ENCODE peak calls at places on chromosomes 1 and 21, in six cellular contexts. Q, R, V, F, A and K are unnamed samples.

GRCh38 chr1:236149003-236149595 is 6.8 kb downstream of the GPR137B start:
- DNase-seq in Q (no peak), R (no peak), V (no peak), F (no peak), A (no peak), K (no peak)

GRCh38 chr1:31786366-31787060 is 22.4 kb upstream of the ADGRB2 start:
- DNase-seq in Q (no peak), R (no peak), V (no peak), F (no peak), A (no peak), K (no peak)

GRCh38 chr1:173364827-173365226 is 112.3 kb upstream of the PRDX6 start:
- DNase-seq in Q (no peak), R (no peak), V (no peak), F (no peak), A (no peak), K (no peak)

GRCh38 chr1:172537366-172537765 is 4.4 kb downstream of the SUCO start:
- DNase-seq in Q (no peak), R (no peak), V (no peak), F (no peak), A (no peak), K (no peak)

GRCh38 chr1:223203011-223203410 is 60.0 kb upstream of the TLR5 start:
- DNase-seq in Q (no peak), R (no peak), V (no peak), F (no peak), A (no peak), K (no peak)

GRCh38 chr1:117110774-117111173 is 10.8 kb downstream of the TRIM45 start:
- DNase-seq in Q (no peak), R (no peak), V (no peak), F (no peak), A (no peak), K (no peak)

GRCh38 chr1:2248127-2248826 is 20.2 kb downstream of the SKI start:
- DNase-seq in Q (no peak), R (no peak), V (peak), F (no peak), A (peak), K (no peak)

GRCh38 chr1:119861547-119861946 is 34.8 kb downstream of the ADAM30 start:
- DNase-seq in Q (no peak), R (no peak), V (no peak), F (no peak), A (no peak), K (no peak)

GRCh38 chr1:183914283-183914682 is 109.4 kb downstream of the RGL1 start:
- DNase-seq in Q (no peak), R (no peak), V (no peak), F (no peak), A (no peak), K (no peak)

GRCh38 chr1:32992489-32993214 is 28.0 kb upstream of the RNF19B start:
- DNase-seq in Q (peak), R (peak), V (peak), F (peak), A (peak), K (peak)

GRCh38 chr1:52520149-52520548 is 32.7 kb downstream of the TUT4 start:
- DNase-seq in Q (no peak), R (no peak), V (no peak), F (no peak), A (no peak), K (no peak)

GRCh38 chr1:70227439-70227838 is 6.3 kb downstream of the SRSF11 start:
- DNase-seq in Q (no peak), R (no peak), V (no peak), F (no peak), A (no peak), K (no peak)

GRCh38 chr1:152035406-152036315 is 1.1 kb downstream of the S100A11 start:
- DNase-seq in Q (peak), R (no peak), V (no peak), F (no peak), A (no peak), K (no peak)

GRCh38 chr1:230084408-230085177 is 17.6 kb downstream of the GALNT2 start:
- DNase-seq in Q (no peak), R (no peak), V (peak), F (no peak), A (no peak), K (no peak)

GRCh38 chr1:171754381-171754705 is 12.5 kb upstream of the VAMP4 start:
- DNase-seq in Q (no peak), R (no peak), V (no peak), F (no peak), A (no peak), K (no peak)

GRCh38 chr1:25065246-25066238 is 135.5 kb upstream of the RUNX3 start:
- DNase-seq in Q (peak), R (no peak), V (no peak), F (no peak), A (no peak), K (no peak)

GRCh38 chr1:65395887-65396612 is 24.4 kb upstream of the LEPR start:
- DNase-seq in Q (no peak), R (no peak), V (no peak), F (no peak), A (no peak), K (no peak)

GRCh38 chr21:45404726-45405270 is at the start of gene COL18A1:
- DNase-seq in Q (peak), R (no peak), V (no peak), F (peak), A (peak), K (no peak)

GRCh38 chr1:81008298-81008697 is 792.4 kb upstream of the ADGRL2 start:
- DNase-seq in Q (no peak), R (no peak), V (no peak), F (no peak), A (no peak), K (no peak)

GRCh38 chr1:119784127-119784781 is 15.5 kb upstream of the HMGCS2 start:
- DNase-seq in Q (no peak), R (no peak), V (no peak), F (no peak), A (no peak), K (no peak)

GRCh38 chr1:100292711-100293110 is 26.7 kb downstream of the RTCA start:
- DNase-seq in Q (no peak), R (no peak), V (no peak), F (no peak), A (no peak), K (no peak)

GRCh38 chr1:216815239-216815955 is 92.2 kb upstream of the ESRRG start:
- DNase-seq in Q (no peak), R (no peak), V (no peak), F (no peak), A (no peak), K (no peak)

GRCh38 chr21:42227909-42228708 is 9.2 kb downstream of the ABCG1 start:
- DNase-seq in Q (peak), R (peak), V (peak), F (peak), A (no peak), K (peak)

GRCh38 chr1:207806531-207807394 is 54.9 kb downstream of the CD46 start:
- DNase-seq in Q (no peak), R (no peak), V (no peak), F (no peak), A (no peak), K (no peak)

GRCh38 chr1:14699596-14699995 is 101.1 kb downstream of the KAZN start:
- DNase-seq in Q (no peak), R (no peak), V (no peak), F (no peak), A (no peak), K (no peak)

GRCh38 chr1:218351617-218352438 is 6.7 kb downstream of the TGFB2 start:
- DNase-seq in Q (no peak), R (no peak), V (no peak), F (no peak), A (peak), K (no peak)

GRCh38 chr1:179831852-179832699 is 45.5 kb downstream of the TOR1AIP2 start:
- DNase-seq in Q (no peak), R (no peak), V (no peak), F (no peak), A (peak), K (no peak)

GRCh38 chr1:154911691-154912550 is 24.6 kb downstream of the PMVK start:
- DNase-seq in Q (no peak), R (no peak), V (no peak), F (no peak), A (no peak), K (no peak)

GRCh38 chr1:230140221-230141001 is 73.4 kb downstream of the GALNT2 start:
- DNase-seq in Q (no peak), R (no peak), V (no peak), F (no peak), A (no peak), K (no peak)

GRCh38 chr1:7549277-7549676 is 221.8 kb upstream of the VAMP3 start:
- DNase-seq in Q (no peak), R (peak), V (no peak), F (no peak), A (no peak), K (no peak)

GRCh38 chr1:229364216-229365065 is 21.6 kb upstream of the CCSAP start:
- DNase-seq in Q (no peak), R (no peak), V (no peak), F (no peak), A (no peak), K (no peak)

GRCh38 chr1:53180226-53180625 is 16.4 kb upstream of the CPT2 start:
- DNase-seq in Q (no peak), R (no peak), V (no peak), F (no peak), A (no peak), K (no peak)

GRCh38 chr21:17783816-17784598 is 35.1 kb downstream of the C21orf91 start:
- DNase-seq in Q (no peak), R (peak), V (no peak), F (no peak), A (no peak), K (no peak)

GRCh38 chr21:41923641-41924342 is 30.0 kb downstream of the C2CD2 start:
- DNase-seq in Q (no peak), R (no peak), V (no peak), F (no peak), A (no peak), K (no peak)

GRCh38 chr1:227886503-227886961 is 61.2 kb downstream of the WNT9A start:
- DNase-seq in Q (no peak), R (no peak), V (no peak), F (peak), A (peak), K (peak)

GRCh38 chr1:59128784-59129227 is 168.1 kb upstream of the FGGY start:
- DNase-seq in Q (no peak), R (no peak), V (no peak), F (no peak), A (no peak), K (no peak)

GRCh38 chr1:31712625-31713024 is 8.8 kb upstream of the COL16A1 start:
- DNase-seq in Q (no peak), R (no peak), V (no peak), F (no peak), A (no peak), K (no peak)

GRCh38 chr21:35256468-35256988 is 207.4 kb upstream of the RUNX1 start:
- DNase-seq in Q (no peak), R (no peak), V (peak), F (no peak), A (no peak), K (no peak)

GRCh38 chr1:3499611-3500010 is 45.1 kb downstream of the ARHGEF16 start:
- DNase-seq in Q (no peak), R (no peak), V (no peak), F (no peak), A (no peak), K (no peak)

GRCh38 chr1:34176830-34177613 is at the start of gene C1orf94:
- DNase-seq in Q (no peak), R (no peak), V (no peak), F (no peak), A (peak), K (no peak)

GRCh38 chr1:56580771-56581170 is 1.4 kb upstream of the PLPP3 start:
- DNase-seq in Q (no peak), R (no peak), V (no peak), F (no peak), A (no peak), K (no peak)

GRCh38 chr1:56577859-56578663 is 1.3 kb downstream of the PLPP3 start:
- DNase-seq in Q (no peak), R (no peak), V (peak), F (no peak), A (no peak), K (no peak)

GRCh38 chr1:56576880-56577858 is 2.2 kb downstream of the PLPP3 start:
- DNase-seq in Q (no peak), R (no peak), V (peak), F (no peak), A (no peak), K (no peak)

GRCh38 chr1:56578664-56578962 is 750 bp downstream of the PLPP3 start:
- DNase-seq in Q (no peak), R (no peak), V (no peak), F (peak), A (no peak), K (no peak)

DNA sequence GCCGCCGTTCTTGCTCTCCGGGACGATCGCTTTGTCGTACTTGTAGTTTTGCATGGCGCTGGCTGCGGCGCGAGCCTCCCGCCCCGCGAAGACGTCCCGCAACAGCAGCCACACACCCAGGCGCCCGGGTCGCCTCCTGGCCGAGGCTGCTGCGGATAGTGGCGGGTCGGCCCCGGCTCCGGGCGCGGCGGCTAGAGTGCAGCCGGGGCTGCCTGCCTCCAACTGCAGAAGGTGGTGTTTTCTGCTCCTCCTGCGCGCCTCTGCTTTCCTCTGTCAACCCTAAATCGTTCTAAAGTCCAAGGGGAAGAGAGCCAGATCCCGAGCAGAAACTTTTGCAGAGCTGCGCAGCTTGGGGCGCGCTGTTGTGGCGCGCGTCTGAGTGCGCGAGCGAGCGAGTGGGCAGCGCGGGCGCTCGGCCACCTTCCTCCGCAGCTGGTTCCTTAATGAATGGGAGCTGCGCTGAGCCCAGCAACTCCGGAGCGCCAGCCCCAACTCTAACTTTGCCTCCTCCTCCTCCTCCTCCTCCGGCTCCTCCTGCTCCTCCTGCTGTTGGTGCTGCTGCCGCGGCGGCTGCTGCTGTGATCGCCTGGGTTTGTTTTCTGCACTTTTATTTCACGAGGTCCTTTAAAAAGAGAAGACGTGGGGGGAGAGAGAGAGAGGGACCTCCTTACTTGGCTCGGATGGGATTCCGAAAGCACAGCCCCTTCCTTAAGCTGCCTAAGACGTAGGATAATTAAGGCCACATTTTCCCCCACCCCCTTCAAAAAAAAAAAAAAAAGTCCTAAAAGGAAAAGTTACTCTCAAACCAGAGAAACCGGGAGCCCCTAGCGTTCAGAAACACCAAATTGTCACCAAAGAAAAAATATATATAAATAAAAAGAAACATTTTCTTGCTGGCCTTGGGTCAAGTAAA is at the start of gene PLPP3:
- DNase-seq in Q (peak), R (no peak), V (peak), F (no peak), A (peak), K (peak)
- TF ChIP-seq POLR2A in Q (no peak), R (no peak), V (peak), F (no peak), A (peak), K (no peak)

GRCh38 chr1:165034136-165034535 is 322.4 kb downstream of the LMX1A start:
- DNase-seq in Q (no peak), R (no peak), V (no peak), F (no peak), A (no peak), K (no peak)

GRCh38 chr1:165040641-165041040 is 315.9 kb downstream of the LMX1A start:
- DNase-seq in Q (no peak), R (no peak), V (no peak), F (no peak), A (no peak), K (no peak)

GRCh38 chr1:165036403-165036802 is 320.1 kb downstream of the LMX1A start:
- DNase-seq in Q (no peak), R (no peak), V (no peak), F (no peak), A (no peak), K (no peak)

GRCh38 chr1:165039996-165040395 is 316.5 kb downstream of the LMX1A start:
- DNase-seq in Q (no peak), R (no peak), V (no peak), F (no peak), A (no peak), K (no peak)
- TF ChIP-seq TAF1 in Q (no peak), R (no peak), V (no peak), F (no peak), A (no peak), K (no peak)

GRCh38 chr1:210123924-210124589 is 108.5 kb upstream of the SERTAD4 start:
- DNase-seq in Q (no peak), R (no peak), V (no peak), F (no peak), A (no peak), K (no peak)

GRCh38 chr1:210129092-210129491 is 103.5 kb upstream of the SERTAD4 start:
- DNase-seq in Q (no peak), R (no peak), V (no peak), F (no peak), A (no peak), K (no peak)

GRCh38 chr1:210125143-210125542 is 107.5 kb upstream of the SERTAD4 start:
- DNase-seq in Q (no peak), R (no peak), V (no peak), F (no peak), A (no peak), K (no peak)

GRCh38 chr1:210117681-210118170 is 114.9 kb upstream of the SERTAD4 start:
- DNase-seq in Q (no peak), R (no peak), V (no peak), F (no peak), A (no peak), K (no peak)

GRCh38 chr1:210123383-210123782 is 109.2 kb upstream of the SERTAD4 start:
- DNase-seq in Q (no peak), R (no peak), V (no peak), F (no peak), A (no peak), K (no peak)
- TF ChIP-seq POLR2A in Q (no peak), R (no peak), V (no peak), F (no peak), A (no peak), K (no peak)

DNA sequence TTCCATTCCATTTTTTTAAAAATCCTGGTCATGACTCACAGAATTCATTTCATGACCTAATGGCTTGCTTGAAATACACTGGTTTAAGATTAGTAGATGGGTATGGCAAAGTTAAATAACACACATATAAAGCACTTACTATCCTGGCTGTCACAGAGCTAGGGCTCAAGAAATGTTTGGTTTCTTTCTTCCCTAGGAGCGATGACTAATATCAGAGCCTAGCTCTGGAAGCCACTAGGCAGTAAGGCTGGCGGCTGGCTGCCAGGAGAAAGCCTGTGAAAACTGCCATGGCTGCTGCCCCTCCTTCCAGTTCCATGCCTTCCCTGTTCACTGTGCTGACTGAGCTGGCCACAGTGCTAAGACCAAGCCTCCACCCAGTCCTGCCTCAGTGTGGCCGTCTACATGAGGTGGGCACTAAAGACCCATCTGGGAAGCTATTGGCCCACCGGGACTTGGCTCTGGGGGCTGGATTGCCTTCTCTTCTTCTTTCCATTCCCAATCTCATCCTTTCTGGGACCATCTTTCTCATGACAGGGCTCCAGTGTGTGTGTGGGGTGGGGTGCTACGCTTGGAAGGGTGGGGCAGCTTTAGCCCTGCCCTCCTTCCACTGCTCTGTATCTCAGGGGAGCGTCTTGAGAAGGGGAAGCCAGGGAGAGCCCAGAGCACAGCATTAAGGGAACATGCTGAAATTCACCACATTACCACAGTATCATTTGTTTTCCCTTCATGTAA is 10.8 kb upstream of the ASCL5 start:
- DNase-seq in Q (no peak), R (no peak), V (no peak), F (no peak), A (no peak), K (no peak)
- TF ChIP-seq TAF1 in Q (no peak), R (no peak), V (no peak), F (no peak), A (no peak), K (no peak)

GRCh38 chr1:89896105-89896942 is 75.5 kb downstream of the LRRC8D start:
- DNase-seq in Q (peak), R (no peak), V (no peak), F (no peak), A (no peak), K (no peak)
- TF ChIP-seq POLR2A in Q (peak), R (no peak), V (no peak), F (no peak), A (no peak), K (no peak)

DNA sequence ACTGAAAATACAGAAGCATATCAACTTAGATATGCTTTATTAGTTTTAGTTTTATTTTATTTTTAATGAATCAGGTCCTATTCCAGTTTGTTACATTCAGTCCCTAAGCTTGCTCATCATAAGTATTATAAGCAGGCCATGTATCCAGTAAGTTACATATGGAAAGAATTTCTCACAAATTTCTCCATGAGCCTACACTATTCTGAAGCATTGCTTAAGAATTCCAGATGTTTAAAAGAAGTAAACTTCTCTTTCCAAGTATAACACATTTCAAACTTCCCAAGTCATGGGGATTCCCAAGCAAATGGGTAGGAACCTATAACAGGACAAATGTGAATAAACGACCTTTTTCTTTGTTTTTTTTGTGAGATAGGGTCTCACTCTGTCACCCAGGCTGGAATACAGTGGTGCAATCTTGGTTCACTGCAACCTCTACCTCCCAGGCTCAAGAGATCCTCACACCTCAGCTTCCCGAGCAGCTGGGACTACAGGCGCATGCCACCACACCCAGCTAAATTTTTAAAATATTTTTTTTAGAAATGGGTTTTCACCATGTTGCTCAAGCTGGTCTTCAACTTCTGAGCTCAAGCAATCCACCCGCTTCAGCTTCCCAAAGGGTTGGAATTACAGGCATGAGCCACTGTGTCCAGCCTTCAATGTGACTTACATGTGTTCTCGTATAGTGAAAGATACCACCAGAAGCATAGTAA is 39.0 kb downstream of the ST7L start:
- DNase-seq in Q (no peak), R (no peak), V (no peak), F (no peak), A (no peak), K (no peak)
- TF ChIP-seq TAF1 in Q (no peak), R (no peak), V (no peak), F (no peak), A (no peak), K (no peak)

GRCh38 chr1:21937034-21937371 is at the start of gene HSPG2:
- DNase-seq in Q (no peak), R (no peak), V (no peak), F (no peak), A (no peak), K (no peak)
- TF ChIP-seq POLR2A in Q (no peak), R (no peak), V (no peak), F (no peak), A (no peak), K (no peak)

GRCh38 chr1:10796029-10796944 is at the start of gene CASZ1:
- DNase-seq in Q (peak), R (no peak), V (peak), F (no peak), A (peak), K (no peak)
- TF ChIP-seq TAF1 in Q (no peak), R (no peak), V (no peak), F (no peak), A (no peak), K (no peak)